ENCODE peak calls at places on chromosomes 11 and 22, in four cellular contexts. R is CD4-positive, alpha-beta T cell; C is astrocyte; N is Caco-2. Q is an unnamed sample.

GRCh38 chr11:126318642-126319373 is 14.9 kb downstream of the DCPS start:
- DNase-seq in R (no peak), C (peak), N (no peak), Q (peak)

GRCh38 chr11:27524155-27524554 is 17.6 kb upstream of the LIN7C start:
- DNase-seq in R (no peak), C (peak), N (peak), Q (peak)

GRCh38 chr11:15118431-15118830 is 3.7 kb downstream of the INSC start:
- DNase-seq in R (no peak), C (no peak), N (no peak), Q (no peak)

GRCh38 chr11:134853972-134854371 is 441.9 kb upstream of the B3GAT1 start:
- DNase-seq in R (no peak), C (no peak), N (no peak), Q (no peak)

GRCh38 chr22:38270091-38270972 is 2.5 kb downstream of the TMEM184B start:
- DNase-seq in R (no peak), C (no peak), N (no peak), Q (no peak)

GRCh38 chr11:118789501-118790356 is 1.2 kb downstream of the DDX6 start:
- DNase-seq in R (peak), C (peak), N (peak), Q (peak)

GRCh38 chr11:8652140-8652539 is 30.3 kb downstream of the TRIM66 start:
- DNase-seq in R (no peak), C (peak), N (no peak), Q (peak)

GRCh38 chr22:19968450-19968891 is 26.9 kb upstream of the TXNRD2 start:
- DNase-seq in R (no peak), C (no peak), N (no peak), Q (no peak)

GRCh38 chr22:37254206-37254866 is 10.3 kb upstream of the RAC2 start:
- DNase-seq in R (no peak), C (peak), N (no peak), Q (peak)

GRCh38 chr22:37256075-37256726 is 12.1 kb upstream of the RAC2 start:
- DNase-seq in R (no peak), C (no peak), N (no peak), Q (no peak)

GRCh38 chr22:37255558-37256006 is 11.5 kb upstream of the RAC2 start:
- DNase-seq in R (no peak), C (no peak), N (no peak), Q (no peak)

GRCh38 chr22:37254867-37255233 is 10.8 kb upstream of the RAC2 start:
- DNase-seq in R (no peak), C (peak), N (no peak), Q (no peak)

GRCh38 chr22:37253164-37253660 is 9.1 kb upstream of the RAC2 start:
- DNase-seq in R (no peak), C (no peak), N (no peak), Q (no peak)
- TF ChIP-seq CTCF in R (no peak), C (peak), N (no peak), Q (no peak)

DNA sequence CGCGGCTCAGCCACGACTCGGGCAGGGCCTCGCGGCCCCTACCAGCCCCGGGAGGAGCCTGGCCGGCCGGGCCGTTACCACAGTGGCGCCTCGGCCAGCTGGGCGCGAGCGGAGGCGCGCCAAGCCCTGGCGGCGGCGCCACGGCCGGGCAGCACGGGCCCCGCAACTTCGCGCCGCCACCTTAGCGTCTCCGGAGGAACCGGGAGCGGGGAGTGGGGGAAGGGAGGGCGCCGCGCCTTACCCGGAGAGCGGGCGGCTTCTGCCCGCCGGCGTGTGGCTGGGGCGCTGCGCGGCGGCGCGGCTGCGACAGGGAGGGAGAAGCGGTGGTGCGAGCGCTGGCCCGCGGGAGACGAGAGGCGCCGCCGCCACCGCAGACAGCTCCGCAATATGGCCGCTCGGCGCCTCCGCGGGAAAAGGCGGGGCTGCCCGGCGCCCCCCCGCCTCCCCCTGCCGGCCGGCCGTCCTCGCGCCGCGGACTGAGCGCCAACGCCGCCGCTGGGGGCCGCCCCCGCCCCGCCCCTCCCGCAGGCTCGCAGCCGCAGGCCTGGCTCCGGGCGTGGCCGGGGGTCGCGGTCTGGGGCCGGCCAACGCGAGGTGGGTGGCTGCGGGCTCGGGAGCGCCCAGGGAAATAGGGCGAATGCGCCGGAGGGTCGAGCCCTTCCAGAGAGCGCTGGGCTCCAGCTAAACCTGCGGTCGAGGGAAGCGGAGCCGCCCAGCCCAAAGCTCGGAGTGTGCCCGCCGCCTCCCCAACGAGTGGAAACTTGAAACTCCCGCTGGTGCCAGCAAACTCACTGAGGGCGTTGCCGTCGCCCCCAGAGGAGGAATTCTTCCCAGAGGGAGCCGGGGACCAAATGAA is at the start of gene RDX:
- DNase-seq in R (peak), C (peak), N (peak), Q (peak)
- TF ChIP-seq CTCF in R (no peak), C (no peak), N (peak), Q (no peak)

GRCh38 chr11:110093407-110094297 is 460 bp downstream of the ZC3H12C start:
- DNase-seq in R (no peak), C (peak), N (peak), Q (peak)

GRCh38 chr11:110094298-110095073 is 1.3 kb downstream of the ZC3H12C start:
- DNase-seq in R (no peak), C (no peak), N (no peak), Q (no peak)

GRCh38 chr11:110090466-110091026 is 2.6 kb upstream of the ZC3H12C start:
- DNase-seq in R (no peak), C (no peak), N (no peak), Q (no peak)

GRCh38 chr11:110091995-110092576 is 1.1 kb upstream of the ZC3H12C start:
- DNase-seq in R (no peak), C (no peak), N (no peak), Q (peak)

DNA sequence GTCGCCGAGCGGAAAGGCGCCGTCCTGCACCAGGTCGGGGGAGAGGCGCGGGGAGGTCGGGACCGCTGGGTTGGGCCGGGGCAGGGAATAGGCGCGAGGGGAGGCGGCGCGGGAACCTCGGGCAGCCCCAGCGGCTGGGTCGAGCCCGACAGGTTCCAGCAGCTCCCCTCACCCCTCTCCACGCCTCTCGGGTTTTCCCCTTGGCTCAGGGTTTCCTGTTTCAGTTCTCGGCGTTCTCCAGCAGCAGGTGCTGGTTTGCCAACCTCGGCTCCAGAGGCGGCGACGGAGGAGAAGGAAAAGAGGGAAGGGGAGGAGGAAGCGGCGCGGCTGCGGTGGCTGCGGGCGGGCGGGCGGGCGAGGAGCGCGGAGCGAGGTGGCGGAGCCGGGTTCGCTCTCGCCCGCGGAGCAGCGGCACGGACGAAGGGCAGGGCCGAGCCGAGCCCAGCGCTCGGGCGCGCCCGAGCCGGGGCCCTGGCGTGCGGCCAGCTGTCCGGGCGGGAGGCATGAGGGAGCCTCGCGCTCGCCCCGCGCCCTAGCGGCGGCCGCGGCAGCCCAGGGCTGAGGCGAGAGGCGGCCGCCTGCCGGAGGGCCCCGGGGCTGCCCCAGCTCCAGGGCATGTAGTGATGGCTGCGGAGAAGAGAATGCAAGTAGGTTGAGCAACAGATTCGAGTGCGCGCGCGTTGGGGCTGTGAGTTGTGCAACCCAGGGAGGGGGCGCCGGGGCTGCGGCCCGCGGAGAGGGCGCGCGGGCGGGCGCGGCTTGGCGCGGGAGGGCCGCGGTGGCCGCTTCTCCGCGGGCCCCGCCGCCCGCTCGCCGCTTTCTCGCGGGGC is at the start of gene ZC3H12C:
- DNase-seq in R (no peak), C (peak), N (peak), Q (peak)
- TF ChIP-seq CTCF in R (no peak), C (peak), N (no peak), Q (peak)

GRCh38 chr11:72454791-72455190 is 20.5 kb upstream of the CLPB start:
- DNase-seq in R (no peak), C (no peak), N (no peak), Q (no peak)
- TF ChIP-seq CTCF in R (no peak), C (peak), N (peak), Q (peak)

DNA sequence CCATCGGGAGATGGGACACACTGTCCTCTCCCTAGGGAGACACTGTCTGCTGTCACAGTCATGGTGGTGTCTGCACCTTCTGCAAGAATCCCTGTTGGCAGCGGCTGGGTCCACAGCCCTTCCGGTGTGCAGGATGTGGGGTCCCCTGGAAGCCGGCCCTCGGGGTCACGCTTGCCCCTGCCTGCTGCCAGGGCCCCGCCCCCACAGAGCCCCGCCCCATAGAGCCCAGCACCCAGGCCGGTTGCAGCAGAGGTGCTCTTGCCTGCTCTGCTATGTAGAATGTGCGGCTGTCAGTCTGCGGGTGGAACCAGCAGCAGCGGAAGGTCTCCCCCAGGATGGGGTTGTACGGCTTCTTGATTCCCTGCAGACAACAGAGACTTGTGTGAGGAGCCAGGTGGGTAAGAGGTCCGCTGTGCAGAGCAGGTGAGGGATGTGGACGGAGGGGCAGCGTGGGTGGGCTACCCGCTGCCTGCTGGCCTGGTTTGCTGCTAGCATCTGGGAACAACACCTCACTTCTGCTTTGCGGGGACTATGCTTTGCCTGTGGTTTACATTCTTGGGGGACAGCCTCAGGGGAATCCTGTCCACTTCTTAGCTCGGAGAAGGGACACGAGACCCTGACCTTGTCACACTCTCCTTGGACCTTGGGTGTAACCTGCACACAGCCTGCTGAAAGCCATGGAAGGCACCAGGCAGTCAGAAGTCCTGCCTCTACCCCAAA is 44.9 kb upstream of the CARS1 start:
- DNase-seq in R (no peak), C (no peak), N (no peak), Q (no peak)
- TF ChIP-seq CTCF in R (no peak), C (no peak), N (no peak), Q (no peak)

DNA sequence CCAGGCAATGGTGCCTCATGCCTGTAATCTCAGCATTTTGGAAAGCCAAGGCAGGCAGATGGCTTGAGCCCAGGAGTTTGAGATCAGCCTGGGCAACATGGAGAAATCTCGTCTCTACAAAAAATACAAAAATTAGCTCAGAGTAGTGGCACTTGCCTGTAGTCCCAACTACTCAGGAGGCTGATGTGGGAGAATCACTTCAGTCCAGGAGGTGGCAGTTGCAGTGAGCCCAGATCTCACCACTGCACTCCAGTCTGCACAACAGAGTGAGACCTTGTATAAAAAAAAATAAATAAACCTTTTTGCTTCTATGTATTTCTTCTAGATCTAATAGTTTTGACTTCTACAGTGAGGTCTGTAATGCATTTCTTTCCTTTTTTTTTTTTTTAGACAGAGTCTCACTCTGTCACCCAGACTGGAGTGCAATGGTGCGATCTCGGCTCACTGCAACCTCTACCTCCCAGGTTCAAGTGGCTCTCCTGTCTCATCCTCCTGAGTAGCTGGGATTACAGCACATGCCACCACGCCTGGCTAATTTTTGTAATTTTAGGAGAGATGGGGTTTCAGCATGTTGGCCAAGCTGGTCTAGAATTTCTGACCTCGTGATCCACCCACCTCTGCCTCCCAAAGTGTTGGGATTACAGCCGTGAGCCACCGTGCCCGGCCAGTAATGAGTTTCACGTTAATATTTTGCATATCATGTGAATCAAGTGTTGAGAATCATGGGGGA is 18.1 kb upstream of the RDX start:
- DNase-seq in R (no peak), C (no peak), N (no peak), Q (no peak)
- TF ChIP-seq CTCF in R (no peak), C (no peak), N (no peak), Q (no peak)

GRCh38 chr11:72103754-72104167 is 664 bp upstream of the LAMTOR1 start:
- DNase-seq in R (no peak), C (no peak), N (no peak), Q (no peak)
- TF ChIP-seq CTCF in R (no peak), C (no peak), N (no peak), Q (no peak)

GRCh38 chr11:6962141-6962540 is 35.9 kb downstream of the ZNF215 start:
- DNase-seq in R (no peak), C (no peak), N (no peak), Q (no peak)
- TF ChIP-seq CTCF in R (no peak), C (no peak), N (no peak), Q (no peak)